ENCODE peak calls at places on chromosomes 1 and 21, in nine cellular contexts. S, M, U, R, C, O, Q, X and K are unnamed samples.
A peak's percentile ranks its signal among the peaks of the same experiment; 100 is the strongest.

GRCh38 chr1:71083271-71083670 is 2.4 kb upstream of the ZRANB2 start:
- DNase-seq in U (no peak), Q (no peak), M (no peak), R (no peak), X (no peak), O (no peak), S (no peak), C (no peak), K (no peak)

GRCh38 chr1:24893431-24893830 is 36.6 kb downstream of the RUNX3 start:
- DNase-seq in U (peak; percentile 54), X (no peak), S (no peak), O (peak; percentile 41), M (no peak), C (no peak), Q (peak; percentile 7), R (no peak), K (no peak)

GRCh38 chr1:46687095-46687659 is 15.5 kb downstream of the TEX38 start:
- DNase-seq in S (peak; percentile 39), U (peak; percentile 85), R (peak; percentile 90), M (no peak), Q (peak; percentile 71), C (no peak), X (peak; percentile 75), O (peak; percentile 85), K (peak; percentile 70)

GRCh38 chr1:93908394-93909145 is 660 bp downstream of the GCLM start:
- DNase-seq in R (peak; percentile 58), Q (peak; percentile 70), C (peak; percentile 42), X (peak; percentile 15), U (peak; percentile 77), S (peak; percentile 2), O (peak; percentile 84), M (peak; percentile 65), K (peak; percentile 37)

GRCh38 chr1:86154581-86155060 is 2.0 kb downstream of the COL24A1 start:
- DNase-seq in O (no peak), S (no peak), X (no peak), R (peak; percentile 68), Q (no peak), M (no peak), C (no peak), U (no peak), K (no peak)

GRCh38 chr1:109930252-109930993 is 19.8 kb downstream of the CSF1 start:
- DNase-seq in M (no peak), X (no peak), R (no peak), C (peak; percentile 30), Q (peak; percentile 51), U (no peak), O (no peak), S (no peak), K (no peak)

GRCh38 chr1:21123287-21123961 is 53.3 kb downstream of the EIF4G3 start:
- DNase-seq in O (no peak), Q (no peak), U (no peak), C (no peak), M (no peak), R (no peak), X (no peak), S (no peak), K (no peak)

GRCh38 chr21:36945496-36946138 is 20.9 kb downstream of the HLCS start:
- DNase-seq in U (no peak), S (no peak), R (no peak), O (no peak), M (no peak), X (no peak), Q (no peak), C (no peak), K (no peak)

GRCh38 chr1:111856411-111857135 is 100.9 kb downstream of the DDX20 start:
- DNase-seq in C (no peak), X (no peak), R (no peak), M (no peak), O (no peak), U (no peak), Q (no peak), S (no peak), K (no peak)

GRCh38 chr1:153393926-153394325 is 3.1 kb upstream of the S100A8 start:
- DNase-seq in X (no peak), S (no peak), M (no peak), R (no peak), U (peak; percentile 55), C (peak; percentile 12), O (no peak), Q (no peak), K (no peak)

GRCh38 chr1:239914827-239915231 is 176.9 kb upstream of the FMN2 start:
- DNase-seq in Q (no peak), X (no peak), R (no peak), S (no peak), O (no peak), M (no peak), U (no peak), C (no peak), K (no peak)

GRCh38 chr1:218705391-218705790 is 360.3 kb downstream of the TGFB2 start:
- DNase-seq in R (no peak), U (no peak), C (no peak), M (no peak), O (no peak), S (no peak), Q (no peak), X (no peak), K (no peak)

GRCh38 chr21:26457817-26458216 is 115.3 kb downstream of the CYYR1 start:
- DNase-seq in S (no peak), Q (no peak), O (no peak), C (no peak), X (no peak), U (no peak), R (peak; percentile 32), M (no peak), K (no peak)

GRCh38 chr1:106876384-106876783 is 180.1 kb upstream of the PRMT6 start:
- DNase-seq in R (no peak), Q (no peak), X (no peak), M (no peak), S (no peak), U (no peak), C (peak; percentile 20), O (no peak), K (no peak)

GRCh38 chr1:114195819-114196218 is 42.1 kb upstream of the SYT6 start:
- DNase-seq in R (no peak), S (no peak), Q (no peak), X (no peak), U (no peak), O (no peak), C (no peak), M (no peak), K (no peak)

GRCh38 chr1:12029720-12030339 is 10.5 kb downstream of the MIIP start:
- DNase-seq in U (no peak), R (peak; percentile 33), O (no peak), X (no peak), Q (no peak), C (no peak), M (no peak), S (no peak), K (no peak)

GRCh38 chr1:114337417-114337816 is 173.6 kb downstream of the TRIM33 start:
- DNase-seq in U (no peak), M (no peak), C (no peak), O (no peak), Q (no peak), R (no peak), X (no peak), S (no peak), K (no peak)

GRCh38 chr1:75796376-75797272 is at the start of gene MSH4:
- DNase-seq in S (no peak), M (no peak), O (peak; percentile 76), X (no peak), Q (no peak), U (no peak), C (no peak), R (peak; percentile 58), K (no peak)

GRCh38 chr1:40344597-40344996 is 27.5 kb upstream of the COL9A2 start:
- DNase-seq in R (peak; percentile 79), C (no peak), U (peak; percentile 76), S (peak; percentile 9), Q (no peak), M (peak; percentile 37), O (no peak), X (no peak), K (peak; percentile 36)

GRCh38 chr1:19651141-19651737 is 7.1 kb downstream of the NBL1 start:
- DNase-seq in C (peak; percentile 70), U (no peak), S (no peak), M (peak; percentile 45), O (peak; percentile 87), R (peak; percentile 87), X (peak; percentile 64), Q (no peak), K (peak; percentile 59)

GRCh38 chr1:167455786-167456446 is 62.4 kb downstream of the CD247 start:
- DNase-seq in Q (no peak), M (no peak), X (no peak), R (peak; percentile 78), O (no peak), U (no peak), C (peak; percentile 58), S (no peak), K (peak; percentile 52)

GRCh38 chr1:213619026-213619425 is 368.7 kb upstream of the PROX1 start:
- DNase-seq in S (no peak), O (no peak), C (no peak), U (no peak), R (no peak), X (no peak), Q (no peak), M (no peak), K (no peak)
- H3K27me3 ChIP-seq in S (no peaks in the 10 kb centered on the region), O (no peaks in the 10 kb centered on the region), C (no peaks in the 10 kb centered on the region), U (no peaks in the 10 kb centered on the region), R (no peaks in the 10 kb centered on the region), X (no peaks in the 10 kb centered on the region), Q (peaks cover 24% of the 10 kb centered on the region), M (no peaks in the 10 kb centered on the region), K (peaks cover 20% of the 10 kb centered on the region)

GRCh38 chr1:201565771-201566528 is 27.0 kb downstream of the NAV1 start:
- DNase-seq in S (no peak), R (no peak), Q (no peak), C (no peak), O (no peak), U (peak; percentile 14), M (no peak), X (no peak), K (no peak)
- H3K4me3 ChIP-seq in S (no peak overlapping the region), R (no peak overlapping the region), Q (no peak overlapping the region), C (no peak overlapping the region), O (no peak overlapping the region), U (no peak overlapping the region), M (no peak overlapping the region), X (no peak overlapping the region), K (no peak overlapping the region)

DNA sequence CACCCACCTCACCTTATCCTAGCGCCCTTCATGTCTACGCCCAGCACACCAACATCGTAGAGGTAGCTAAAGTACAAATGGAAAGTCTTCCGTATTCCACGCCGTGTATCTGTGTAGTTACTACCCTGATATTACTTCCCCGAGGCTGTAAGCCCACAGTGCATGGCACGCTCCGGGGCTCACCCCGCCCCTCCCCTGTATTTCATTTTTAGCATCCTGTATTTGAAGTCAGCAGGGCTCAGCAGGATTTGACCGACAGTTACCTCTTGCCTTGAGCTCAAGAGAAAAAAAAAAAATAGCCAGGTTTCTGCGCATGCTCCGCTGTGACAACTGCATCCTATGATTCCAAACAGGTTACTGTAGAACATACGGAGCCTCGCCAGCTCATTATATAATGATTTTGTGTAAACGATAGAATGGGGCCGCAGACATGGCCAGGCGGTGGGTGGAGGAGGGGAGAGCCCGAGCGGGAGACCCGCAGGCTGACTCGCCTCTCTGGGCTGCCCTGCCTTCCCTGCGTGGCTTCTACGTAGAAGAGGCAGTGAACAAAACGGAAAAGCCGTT is 1.3 kb downstream of the ABCG1 start:
- DNase-seq in Q (peak; percentile 77), R (peak; percentile 67), C (peak; percentile 75), X (peak; percentile 54), S (no peak), U (peak; percentile 72), O (no peak), M (peak; percentile 91), K (peak; percentile 46)
- H3K27me3 ChIP-seq in Q (no peaks in the 10 kb centered on the region), R (no peaks in the 10 kb centered on the region), C (peaks cover 31% of the 10 kb centered on the region), X (no peaks in the 10 kb centered on the region), S (no peaks in the 10 kb centered on the region), U (no peaks in the 10 kb centered on the region), O (no peaks in the 10 kb centered on the region), M (no peaks in the 10 kb centered on the region), K (no peaks in the 10 kb centered on the region)

GRCh38 chr1:205456868-205457724 is 1.3 kb upstream of the BLACAT1 start:
- DNase-seq in X (no peak), U (no peak), R (no peak), M (no peak), S (no peak), O (no peak), C (peak; percentile 66), Q (no peak), K (no peak)
- H3K4me3 ChIP-seq in X (no peak overlapping the region), U (peak overlapping the region; percentile 34), R (peak overlapping the region; percentile 8), M (no peak overlapping the region), S (peak overlapping the region; percentile 43), O (no peak overlapping the region), C (peak overlapping the region; percentile 17), Q (peak overlapping the region; percentile 36), K (peak overlapping the region; percentile 40)